ENCODE peak calls at places on chromosome 7, in five cellular contexts. R is kidney tubule cell; K is stimulated activated CD4-positive, alpha-beta T cell treated with anti-CD3 and anti-CD28 coated beads, Interleukin-15, amount 100 ng/mL, for 24 hours; B is IMR-90; E is GOT3. U is an unnamed sample.

GRCh38 chr7:98348726-98349474 is 52.0 kb downstream of the BAIAP2L1 start:
- DNase-seq in R (peak), K (no peak), B (no peak), E (no peak), U (no peak)

GRCh38 chr7:158428131-158428841 is 159.3 kb downstream of the PTPRN2 start:
- DNase-seq in R (no peak), K (no peak), B (no peak), E (no peak), U (no peak)

GRCh38 chr7:28686418-28686800 is 271.7 kb downstream of the TRIL start:
- DNase-seq in R (peak), K (no peak), B (peak), E (no peak), U (peak)

GRCh38 chr7:129263168-129263567 is 38.3 kb downstream of the AHCYL2 start:
- DNase-seq in R (no peak), K (no peak), B (no peak), E (no peak), U (no peak)

GRCh38 chr7:65983965-65984654 is 2.1 kb upstream of the GUSB start:
- DNase-seq in R (peak), K (no peak), B (no peak), E (no peak), U (no peak)

GRCh38 chr7:107319724-107320228 is 150.1 kb upstream of the GPR22 start:
- DNase-seq in R (no peak), K (no peak), B (no peak), E (no peak), U (no peak)

GRCh38 chr7:105885386-105886111 is 9.2 kb upstream of the ATXN7L1 start:
- DNase-seq in R (peak), K (no peak), B (no peak), E (no peak), U (no peak)

GRCh38 chr7:137942459-137943115 is 59.3 kb downstream of the CREB3L2 start:
- DNase-seq in R (no peak), K (no peak), B (peak), E (no peak), U (no peak)

GRCh38 chr7:104775581-104775980 is 238.4 kb upstream of the KMT2E start:
- DNase-seq in R (no peak), K (no peak), B (no peak), E (no peak), U (no peak)

GRCh38 chr7:6026011-6026819 is 5.0 kb upstream of the ANKRD61 start:
- DNase-seq in R (peak), K (peak), B (peak), E (no peak), U (peak)

GRCh38 chr7:107579546-107579880 is 533 bp upstream of the BCAP29 start:
- DNase-seq in R (no peak), K (no peak), B (peak), E (no peak), U (peak)

GRCh38 chr7:69800495-69800894 is 202.2 kb downstream of the AUTS2 start:
- DNase-seq in R (peak), K (no peak), B (no peak), E (no peak), U (no peak)

GRCh38 chr7:122886357-122887081 is at the start of gene CADPS2:
- DNase-seq in R (peak), K (peak), B (peak), E (no peak), U (peak)

GRCh38 chr7:70669859-70670258 is 462.1 kb upstream of the GALNT17 start:
- DNase-seq in R (no peak), K (no peak), B (no peak), E (no peak), U (no peak)

U was measured in brain microvascular endothelial cell.